ENCODE peak calls at places on chromosomes 6 and 20, in six cellular contexts. U is psoas muscle; W is foreskin keratinocyte; N is CD8-positive, alpha-beta memory T cell; Q is adrenal gland; M is hepatocyte. G is an unnamed sample. For H3K27me3, the result is how much of the 10 kb centered on the place peaks cover.

GRCh38 chr6:156832166-156832743 is 55.1 kb downstream of the ARID1B start:
- DNase-seq in M (no peak), N (no peak), U (peak), Q (no peak), W (no peak), G (no peak)

GRCh38 chr6:56851541-56852248 is 103.2 kb upstream of the BEND6 start:
- DNase-seq in M (peak), U (peak), W (peak), Q (peak), N (no peak), G (no peak)

GRCh38 chr6:20328266-20328946 is 73.3 kb upstream of the E2F3 start:
- DNase-seq in U (no peak), W (peak), M (no peak), N (no peak), Q (no peak), G (no peak)

GRCh38 chr6:72559067-72559466 is 62.8 kb upstream of the KCNQ5 start:
- DNase-seq in Q (no peak), M (no peak), N (no peak), U (no peak), W (no peak), G (no peak)

GRCh38 chr6:114747995-114748625 is 405.3 kb upstream of the HS3ST5 start:
- DNase-seq in M (peak), U (no peak), N (no peak), Q (peak), W (peak), G (peak)

GRCh38 chr6:123808556-123808955 is 4.9 kb downstream of the NKAIN2 start:
- DNase-seq in Q (no peak), N (no peak), U (no peak), W (peak), M (no peak), G (no peak)

GRCh38 chr6:43739642-43740091 is 30.3 kb upstream of the VEGFA start:
- DNase-seq in M (no peak), W (no peak), N (no peak), U (no peak), Q (no peak), G (no peak)

GRCh38 chr6:16316741-16317251 is 78.4 kb downstream of the GMPR start:
- DNase-seq in M (peak), N (peak), U (no peak), W (peak), Q (no peak), G (no peak)

GRCh38 chr20:49685809-49686208 is 27.9 kb downstream of the B4GALT5 start:
- DNase-seq in W (no peak), Q (no peak), N (no peak), U (no peak), M (no peak), G (no peak)

GRCh38 chr6:166729658-166730057 is 102.6 kb upstream of the RPS6KA2 start:
- DNase-seq in U (no peak), Q (no peak), W (no peak), N (no peak), M (no peak), G (no peak)

GRCh38 chr6:16723833-16724232 is 37.4 kb downstream of the ATXN1 start:
- DNase-seq in M (peak), W (peak), N (no peak), Q (no peak), U (no peak), G (no peak)

GRCh38 chr6:129370268-129370916 is 339.6 kb downstream of the ARHGAP18 start:
- DNase-seq in U (no peak), M (peak), N (peak), Q (peak), W (peak), G (no peak)

GRCh38 chr6:135496805-135497411 is 632 bp downstream of the AHI1 start:
- DNase-seq in N (no peak), W (no peak), M (no peak), U (no peak), Q (no peak), G (no peak)

GRCh38 chr6:90835584-90836212 is 248.8 kb upstream of the MAP3K7 start:
- DNase-seq in M (peak), W (no peak), U (no peak), Q (no peak), N (no peak), G (no peak)

GRCh38 chr6:51814418-51814817 is 273.0 kb downstream of the PKHD1 start:
- DNase-seq in N (no peak), Q (no peak), W (peak), U (no peak), M (peak), G (no peak)

GRCh38 chr6:10409766-10410209 is 5.1 kb downstream of the TFAP2A start:
- DNase-seq in W (no peak), N (no peak), M (no peak), Q (no peak), U (no peak), G (no peak)

GRCh38 chr6:52984247-52984646 is 10.8 kb downstream of the GSTA4 start:
- DNase-seq in Q (no peak), M (no peak), W (no peak), N (peak), U (no peak), G (no peak)

GRCh38 chr6:7261030-7261841 is 51.8 kb downstream of the SSR1 start:
- DNase-seq in U (peak), Q (peak), M (peak), N (no peak), W (peak), G (peak)

GRCh38 chr6:73285674-73286283 is 22.8 kb upstream of the KHDC1 start:
- DNase-seq in M (peak), N (no peak), W (peak), U (no peak), Q (no peak), G (no peak)

GRCh38 chr6:33207569-33208088 is 671 bp upstream of the RING1 start:
- DNase-seq in U (peak), N (no peak), Q (peak), W (peak), M (peak), G (no peak)

GRCh38 chr6:139308936-139309603 is 17.3 kb upstream of the TXLNB start:
- DNase-seq in N (no peak), U (no peak), W (no peak), M (peak), Q (no peak), G (no peak)

GRCh38 chr6:139349464-139350020 is 24.9 kb downstream of the CITED2 start:
- DNase-seq in U (no peak), Q (no peak), W (peak), N (no peak), M (no peak), G (no peak)

GRCh38 chr20:47489448-47489872 is 12.2 kb upstream of the NCOA3 start:
- DNase-seq in Q (no peak), M (no peak), N (peak), U (no peak), W (no peak), G (peak)

GRCh38 chr6:40524797-40525584 is 62.2 kb downstream of the LRFN2 start:
- DNase-seq in M (no peak), N (no peak), Q (no peak), W (no peak), U (no peak), G (no peak)

GRCh38 chr20:36941403-36941835 is 10.1 kb downstream of the SAMHD1 start:
- DNase-seq in N (no peak), Q (peak), M (no peak), U (no peak), W (peak), G (no peak)

GRCh38 chr6:88380083-88380482 is 213.9 kb upstream of the CNR1 start:
- DNase-seq in Q (peak), W (peak), U (peak), N (no peak), M (no peak), G (peak)

GRCh38 chr6:91088515-91088914 is 501.6 kb upstream of the MAP3K7 start:
- DNase-seq in W (no peak), N (no peak), Q (no peak), M (no peak), U (no peak), G (no peak)

GRCh38 chr20:5657190-5657872 is 92.9 kb upstream of the SHLD1 start:
- DNase-seq in W (peak), Q (peak), M (peak), N (no peak), U (peak), G (peak)

GRCh38 chr6:44012078-44012493 is 115.2 kb downstream of the MRPL14 start:
- DNase-seq in N (no peak), Q (no peak), W (peak), U (no peak), M (no peak), G (no peak)

GRCh38 chr6:78157606-78158005 is 504.8 kb downstream of the MEI4 start:
- DNase-seq in M (no peak), Q (no peak), U (no peak), W (no peak), N (no peak), G (no peak)

GRCh38 chr6:35552285-35552917 is 39.7 kb upstream of the TULP1 start:
- DNase-seq in M (peak), W (peak), N (peak), U (no peak), Q (peak), G (no peak)

GRCh38 chr20:19317240-19318069 is 105.0 kb downstream of the SLC24A3 start:
- DNase-seq in Q (no peak), N (no peak), W (peak), M (no peak), U (no peak), G (peak)

GRCh38 chr20:18989736-18990474 is 176.3 kb downstream of the SCP2D1 start:
- DNase-seq in W (no peak), N (no peak), Q (no peak), U (peak), M (no peak), G (no peak)

GRCh38 chr6:16139541-16139940 is 10.7 kb downstream of the MYLIP start:
- DNase-seq in Q (no peak), U (no peak), M (no peak), N (no peak), W (no peak), G (no peak)

GRCh38 chr6:106728296-106728870 is 99.0 kb downstream of the QRSL1 start:
- DNase-seq in M (no peak), W (no peak), U (no peak), N (no peak), Q (no peak), G (no peak)

GRCh38 chr6:20427856-20428255 is 26.2 kb downstream of the E2F3 start:
- DNase-seq in M (peak), W (no peak), Q (no peak), N (no peak), U (no peak), G (no peak)

GRCh38 chr6:39824030-39824926 is 32.1 kb downstream of the DAAM2 start:
- DNase-seq in M (no peak), W (no peak), N (no peak), U (no peak), Q (no peak), G (no peak)

GRCh38 chr6:131552572-131552971 is 20.5 kb upstream of the ARG1 start:
- DNase-seq in U (no peak), Q (no peak), W (no peak), M (no peak), N (no peak), G (no peak)

GRCh38 chr20:47922280-47922675 is 137.0 kb upstream of the SULF2 start:
- DNase-seq in N (no peak), M (peak), W (peak), Q (no peak), U (no peak), G (no peak)

GRCh38 chr6:117483004-117483644 is 650 bp downstream of the DCBLD1 start:
- DNase-seq in W (peak), U (peak), Q (peak), M (peak), N (no peak), G (peak)
- H3K27me3 ChIP-seq in W (under half), U (under half), Q (under half), M (under half), N (under half), G (under half)

GRCh38 chr20:54356726-54357235 is 118.6 kb upstream of the DOK5 start:
- DNase-seq in U (no peak), W (no peak), Q (no peak), M (no peak), N (no peak), G (no peak)
- H3K27me3 ChIP-seq in U (under half), W (under half), Q (under half), M (under half), N (under half), G (under half)

GRCh38 chr6:30167101-30167500 is 3.8 kb downstream of the TRIM15 start:
- DNase-seq in M (no peak), Q (no peak), N (no peak), W (no peak), U (no peak), G (no peak)

GRCh38 chr6:30175765-30176164 is 12.4 kb downstream of the TRIM15 start:
- DNase-seq in Q (no peak), M (no peak), W (no peak), N (no peak), U (no peak), G (no peak)

GRCh38 chr6:30169658-30170614 is 6.6 kb downstream of the TRIM15 start:
- DNase-seq in M (peak), W (peak), N (no peak), Q (no peak), U (no peak), G (no peak)

GRCh38 chr6:30171677-30172471 is 8.5 kb downstream of the TRIM15 start:
- DNase-seq in M (peak), U (no peak), N (no peak), Q (no peak), W (no peak), G (no peak)
- H3K27me3 ChIP-seq in M (half or more), U (under half), N (under half), Q (under half), W (half or more), G (under half)

DNA sequence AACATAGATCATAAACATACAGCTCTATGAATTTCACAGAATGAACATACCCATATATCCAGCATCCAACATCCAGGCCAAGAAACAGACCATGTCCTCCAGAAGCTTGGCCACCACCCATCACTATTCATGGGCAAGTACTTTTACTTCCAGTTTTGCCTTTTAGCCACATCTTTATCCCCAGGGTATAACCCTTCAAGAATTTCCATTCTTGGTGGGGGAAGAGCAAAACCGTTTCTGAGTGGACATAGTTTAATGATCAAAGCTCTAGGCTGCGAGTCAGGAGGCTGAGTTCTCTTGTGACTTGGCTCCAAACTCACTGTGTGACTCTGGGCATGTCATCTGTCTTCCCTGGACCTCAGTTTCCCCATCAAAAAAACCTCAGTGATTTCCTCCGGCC is 78.3 kb downstream of the STK35 start:
- DNase-seq in W (no peak), U (no peak), M (no peak), N (no peak), Q (no peak), G (no peak)
- H3K27me3 ChIP-seq in W (half or more), U (under half), M (under half), N (under half), Q (under half), G (under half)

GRCh38 chr20:21509597-21510331 is 4.1 kb downstream of the NKX2-2 start:
- DNase-seq in N (no peak), Q (no peak), U (no peak), W (no peak), M (no peak), G (no peak)

GRCh38 chr20:21511485-21511849 is 2.4 kb downstream of the NKX2-2 start:
- DNase-seq in M (no peak), N (no peak), Q (no peak), U (no peak), W (no peak), G (no peak)

GRCh38 chr20:21510414-21510971 is 3.4 kb downstream of the NKX2-2 start:
- DNase-seq in N (no peak), M (no peak), U (no peak), W (no peak), Q (no peak), G (no peak)

GRCh38 chr20:21511850-21512633 is 1.8 kb downstream of the NKX2-2 start:
- DNase-seq in Q (no peak), M (no peak), U (no peak), N (no peak), W (peak), G (no peak)

DNA sequence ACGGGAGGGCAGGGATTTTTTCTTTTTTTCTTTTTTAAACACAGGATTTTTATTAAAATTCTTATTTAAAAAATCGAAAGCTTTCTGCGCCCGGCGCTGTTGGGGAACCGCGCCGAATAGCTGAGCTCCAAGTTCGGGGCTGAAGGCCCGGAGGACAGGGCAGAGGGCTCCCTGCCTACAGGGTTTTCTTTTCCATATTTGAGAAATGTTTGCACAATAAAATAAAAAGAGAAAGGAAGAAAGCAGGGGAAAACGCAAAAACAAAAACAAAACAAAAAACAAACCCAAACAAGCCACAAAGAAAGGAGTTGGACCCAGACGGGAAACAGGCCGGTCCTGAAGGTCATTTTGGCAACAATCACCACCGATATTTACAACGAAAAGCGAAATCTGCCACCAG is 2.9 kb downstream of the NKX2-2 start:
- DNase-seq in U (no peak), N (no peak), W (no peak), M (no peak), Q (no peak), G (no peak)
- H3K27me3 ChIP-seq in U (under half), N (under half), W (half or more), M (half or more), Q (half or more), G (half or more)

G was measured in right atrium auricular region.